ENCODE peak calls at places on chromosomes 3 and 15, in five cellular contexts. One of them, this sample, is unnamed.

GRCh38 chr15:57694264-57694663 is 12.2 kb upstream of the POLR2M start:
- DNase-seq in IMR-90: no peak
- DNase-seq in mesenchymal stem cell: no peak
- DNase-seq in neuronal stem cell: no peak
- DNase-seq in H9: no peak
- DNase-seq in this sample: no peak

GRCh38 chr15:81293728-81294500 is 30.0 kb downstream of the STARD5 start:
- DNase-seq in neuronal stem cell: no peak
- DNase-seq in mesenchymal stem cell: no peak
- DNase-seq in IMR-90: no peak
- DNase-seq in H9: no peak
- DNase-seq in this sample: no peak

GRCh38 chr15:85707519-85708338 is 87.0 kb downstream of the KLHL25 start:
- DNase-seq in H9: no peak
- DNase-seq in IMR-90: peak
- DNase-seq in mesenchymal stem cell: peak
- DNase-seq in neuronal stem cell: no peak
- DNase-seq in this sample: no peak

GRCh38 chr15:47908950-47909670 is 191.8 kb downstream of the SEMA6D start:
- DNase-seq in H9: no peak
- DNase-seq in mesenchymal stem cell: no peak
- DNase-seq in IMR-90: no peak
- DNase-seq in neuronal stem cell: no peak
- DNase-seq in this sample: no peak

GRCh38 chr3:168398371-168399030 is 302.8 kb upstream of the GOLIM4 start:
- DNase-seq in mesenchymal stem cell: peak
- DNase-seq in H9: no peak
- DNase-seq in neuronal stem cell: no peak
- DNase-seq in IMR-90: peak
- DNase-seq in this sample: no peak

GRCh38 chr15:70618929-70619328 is 144.4 kb downstream of the UACA start:
- DNase-seq in neuronal stem cell: no peak
- DNase-seq in mesenchymal stem cell: no peak
- DNase-seq in IMR-90: peak
- DNase-seq in H9: no peak
- DNase-seq in this sample: peak

GRCh38 chr3:55118453-55118852 is 190.6 kb upstream of the LRTM1 start:
- DNase-seq in IMR-90: no peak
- DNase-seq in neuronal stem cell: no peak
- DNase-seq in H9: no peak
- DNase-seq in mesenchymal stem cell: no peak
- DNase-seq in this sample: no peak

GRCh38 chr3:12222765-12223485 is 64.2 kb upstream of the TIMP4 start:
- DNase-seq in mesenchymal stem cell: peak
- DNase-seq in neuronal stem cell: no peak
- DNase-seq in IMR-90: peak
- DNase-seq in H9: no peak
- DNase-seq in this sample: peak

GRCh38 chr3:171055336-171056178 is 29.0 kb upstream of the SLC2A2 start:
- DNase-seq in mesenchymal stem cell: peak
- DNase-seq in IMR-90: peak
- DNase-seq in neuronal stem cell: no peak
- DNase-seq in H9: no peak
- DNase-seq in this sample: no peak

GRCh38 chr3:42247576-42248027 is 18.4 kb downstream of the CCK start:
- DNase-seq in IMR-90: peak
- DNase-seq in H9: peak
- DNase-seq in neuronal stem cell: peak
- DNase-seq in mesenchymal stem cell: peak
- DNase-seq in this sample: peak

GRCh38 chr3:8887435-8888295 is 75.6 kb downstream of the RAD18 start:
- DNase-seq in mesenchymal stem cell: no peak
- DNase-seq in IMR-90: no peak
- DNase-seq in H9: no peak
- DNase-seq in neuronal stem cell: no peak
- DNase-seq in this sample: no peak

GRCh38 chr3:89186446-89186845 is 79.0 kb downstream of the EPHA3 start:
- DNase-seq in mesenchymal stem cell: no peak
- DNase-seq in IMR-90: no peak
- DNase-seq in H9: no peak
- DNase-seq in neuronal stem cell: no peak
- DNase-seq in this sample: no peak

GRCh38 chr15:87118424-87118823 is 1038.8 kb downstream of the AGBL1 start:
- DNase-seq in mesenchymal stem cell: no peak
- DNase-seq in neuronal stem cell: no peak
- DNase-seq in H9: no peak
- DNase-seq in IMR-90: no peak
- DNase-seq in this sample: no peak

GRCh38 chr15:81221449-81221848 is 24.8 kb downstream of the IL16 start:
- DNase-seq in H9: no peak
- DNase-seq in neuronal stem cell: no peak
- DNase-seq in mesenchymal stem cell: no peak
- DNase-seq in IMR-90: no peak
- DNase-seq in this sample: no peak

GRCh38 chr15:69999392-70000085 is 98.2 kb downstream of the TLE3 start:
- DNase-seq in IMR-90: no peak
- DNase-seq in H9: no peak
- DNase-seq in mesenchymal stem cell: no peak
- DNase-seq in neuronal stem cell: no peak
- DNase-seq in this sample: no peak

GRCh38 chr3:17411157-17411877 is 331.1 kb downstream of the TBC1D5 start:
- DNase-seq in H9: no peak
- DNase-seq in mesenchymal stem cell: no peak
- DNase-seq in neuronal stem cell: no peak
- DNase-seq in IMR-90: no peak
- DNase-seq in this sample: no peak

GRCh38 chr15:33138000-33138399 is 56.5 kb downstream of the FMN1 start:
- DNase-seq in mesenchymal stem cell: peak
- DNase-seq in IMR-90: peak
- DNase-seq in neuronal stem cell: no peak
- DNase-seq in H9: no peak
- DNase-seq in this sample: no peak

GRCh38 chr3:21747376-21747775 is 3.6 kb downstream of the ZNF385D start:
- DNase-seq in IMR-90: no peak
- DNase-seq in neuronal stem cell: no peak
- DNase-seq in H9: no peak
- DNase-seq in mesenchymal stem cell: no peak
- DNase-seq in this sample: no peak

GRCh38 chr3:133152056-133152455 is 113.9 kb downstream of the TMEM108 start:
- DNase-seq in IMR-90: no peak
- DNase-seq in H9: no peak
- DNase-seq in neuronal stem cell: no peak
- DNase-seq in mesenchymal stem cell: no peak
- DNase-seq in this sample: peak

GRCh38 chr3:119898478-119899177 is 116.7 kb downstream of the NR1I2 start:
- DNase-seq in IMR-90: peak
- DNase-seq in H9: no peak
- DNase-seq in mesenchymal stem cell: peak
- DNase-seq in neuronal stem cell: no peak
- DNase-seq in this sample: peak

GRCh38 chr3:17190353-17191078 is 305.8 kb downstream of the PLCL2 start:
- DNase-seq in mesenchymal stem cell: no peak
- DNase-seq in H9: no peak
- DNase-seq in IMR-90: no peak
- DNase-seq in neuronal stem cell: no peak
- DNase-seq in this sample: no peak

GRCh38 chr15:74598126-74598842 is 17.4 kb upstream of the CLK3 start:
- DNase-seq in neuronal stem cell: peak
- DNase-seq in H9: peak
- DNase-seq in IMR-90: peak
- DNase-seq in mesenchymal stem cell: no peak
- DNase-seq in this sample: peak

GRCh38 chr3:127738192-127738840 is 65.6 kb downstream of the ABTB1 start:
- DNase-seq in neuronal stem cell: no peak
- DNase-seq in mesenchymal stem cell: peak
- DNase-seq in IMR-90: peak
- DNase-seq in H9: no peak
- DNase-seq in this sample: peak

GRCh38 chr15:71168163-71168832 is 53.0 kb downstream of the THSD4 start:
- DNase-seq in mesenchymal stem cell: no peak
- DNase-seq in neuronal stem cell: no peak
- DNase-seq in H9: no peak
- DNase-seq in IMR-90: no peak
- DNase-seq in this sample: no peak

GRCh38 chr3:66466606-66467270 is 34.1 kb downstream of the LRIG1 start:
- DNase-seq in IMR-90: no peak
- DNase-seq in mesenchymal stem cell: no peak
- DNase-seq in H9: no peak
- DNase-seq in neuronal stem cell: no peak
- DNase-seq in this sample: no peak

GRCh38 chr15:29888651-29889050 is 66.4 kb upstream of the TJP1 start:
- DNase-seq in mesenchymal stem cell: peak
- DNase-seq in IMR-90: peak
- DNase-seq in neuronal stem cell: no peak
- DNase-seq in H9: no peak
- DNase-seq in this sample: no peak

DNA sequence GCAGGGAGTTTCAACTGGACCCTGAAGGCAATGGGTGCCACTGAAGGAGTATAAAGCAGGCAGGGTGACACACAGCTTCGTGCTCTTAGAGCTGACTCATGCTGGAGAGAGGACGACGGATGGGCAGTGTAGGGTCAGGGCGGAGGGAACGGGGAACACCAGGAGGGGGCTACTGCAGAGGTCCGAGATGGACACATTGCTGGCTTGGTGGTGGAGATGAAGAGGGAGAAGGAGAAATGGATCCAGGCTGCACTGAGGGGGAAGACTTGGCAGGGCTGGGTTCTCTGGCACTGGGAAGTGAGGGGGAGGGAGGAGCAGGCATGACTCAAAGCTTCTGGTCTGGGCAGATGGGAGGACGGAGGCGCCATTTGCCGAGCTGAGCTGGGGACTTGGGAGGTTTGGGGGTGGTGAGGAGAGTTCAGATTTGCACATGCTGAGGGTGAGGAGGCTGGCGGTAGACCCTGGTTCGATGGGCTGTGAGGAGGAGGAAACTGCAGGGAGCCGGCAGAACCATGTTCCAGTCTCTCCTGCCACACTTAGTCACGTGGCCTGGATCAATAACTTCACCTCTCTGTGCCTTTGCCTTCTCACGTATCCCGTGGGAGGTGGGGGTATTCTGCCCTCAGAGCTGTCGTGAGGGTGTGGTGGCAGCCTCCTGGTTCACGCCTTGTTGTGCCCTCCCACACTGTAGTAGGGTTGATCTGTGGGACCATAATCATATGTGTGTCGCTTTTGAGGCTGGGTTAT is 4.6 kb upstream of the KCTD6 start:
- DNase-seq in mesenchymal stem cell: peak
- DNase-seq in IMR-90: peak
- DNase-seq in H9: no peak
- DNase-seq in neuronal stem cell: no peak
- DNase-seq in this sample: peak
- H2AK5ac ChIP-seq in mesenchymal stem cell: no peak
- H2AK5ac ChIP-seq in IMR-90: peak
- H2AK5ac ChIP-seq in H9: no peak
- H2AK5ac ChIP-seq in neuronal stem cell: peak
- H2AK5ac ChIP-seq in this sample: no peak

GRCh38 chr15:66833803-66834202 is 131.8 kb downstream of the SMAD6 start:
- DNase-seq in H9: no peak
- DNase-seq in neuronal stem cell: no peak
- DNase-seq in IMR-90: no peak
- DNase-seq in mesenchymal stem cell: no peak
- DNase-seq in this sample: peak
- H2AK5ac ChIP-seq in H9: no peak
- H2AK5ac ChIP-seq in neuronal stem cell: no peak
- H2AK5ac ChIP-seq in IMR-90: no peak
- H2AK5ac ChIP-seq in mesenchymal stem cell: no peak
- H2AK5ac ChIP-seq in this sample: peak

DNA sequence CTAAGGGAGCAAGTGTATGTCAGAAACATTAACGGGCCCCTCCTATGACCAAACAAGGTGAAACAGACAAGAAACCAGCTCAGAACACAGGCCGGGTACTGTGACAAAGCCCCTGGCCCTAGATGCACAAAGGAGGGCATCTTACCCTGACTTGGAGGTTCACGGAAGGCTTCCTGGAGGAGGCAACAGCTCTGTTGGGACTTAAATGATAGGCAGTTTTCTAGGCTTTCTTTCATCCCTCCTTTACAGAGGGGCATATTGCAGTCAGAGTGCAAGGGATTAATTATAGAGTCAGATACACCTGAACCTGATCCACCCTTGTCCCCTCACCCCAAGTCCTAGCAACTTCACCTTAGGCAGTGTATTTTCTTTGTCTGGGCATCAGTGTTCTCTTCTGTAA is 8.4 kb downstream of the EPHB3 start:
- DNase-seq in neuronal stem cell: no peak
- DNase-seq in mesenchymal stem cell: no peak
- DNase-seq in IMR-90: no peak
- DNase-seq in H9: no peak
- DNase-seq in this sample: no peak
- H2AK5ac ChIP-seq in neuronal stem cell: peak
- H2AK5ac ChIP-seq in mesenchymal stem cell: no peak
- H2AK5ac ChIP-seq in IMR-90: peak
- H2AK5ac ChIP-seq in H9: no peak
- H2AK5ac ChIP-seq in this sample: peak

GRCh38 chr3:134312072-134312872 is 61.6 kb upstream of the RYK start:
- DNase-seq in IMR-90: no peak
- DNase-seq in H9: peak
- DNase-seq in mesenchymal stem cell: no peak
- DNase-seq in neuronal stem cell: no peak
- DNase-seq in this sample: peak
- H2AK5ac ChIP-seq in IMR-90: peak
- H2AK5ac ChIP-seq in H9: no peak
- H2AK5ac ChIP-seq in mesenchymal stem cell: peak
- H2AK5ac ChIP-seq in neuronal stem cell: peak
- H2AK5ac ChIP-seq in this sample: peak

DNA sequence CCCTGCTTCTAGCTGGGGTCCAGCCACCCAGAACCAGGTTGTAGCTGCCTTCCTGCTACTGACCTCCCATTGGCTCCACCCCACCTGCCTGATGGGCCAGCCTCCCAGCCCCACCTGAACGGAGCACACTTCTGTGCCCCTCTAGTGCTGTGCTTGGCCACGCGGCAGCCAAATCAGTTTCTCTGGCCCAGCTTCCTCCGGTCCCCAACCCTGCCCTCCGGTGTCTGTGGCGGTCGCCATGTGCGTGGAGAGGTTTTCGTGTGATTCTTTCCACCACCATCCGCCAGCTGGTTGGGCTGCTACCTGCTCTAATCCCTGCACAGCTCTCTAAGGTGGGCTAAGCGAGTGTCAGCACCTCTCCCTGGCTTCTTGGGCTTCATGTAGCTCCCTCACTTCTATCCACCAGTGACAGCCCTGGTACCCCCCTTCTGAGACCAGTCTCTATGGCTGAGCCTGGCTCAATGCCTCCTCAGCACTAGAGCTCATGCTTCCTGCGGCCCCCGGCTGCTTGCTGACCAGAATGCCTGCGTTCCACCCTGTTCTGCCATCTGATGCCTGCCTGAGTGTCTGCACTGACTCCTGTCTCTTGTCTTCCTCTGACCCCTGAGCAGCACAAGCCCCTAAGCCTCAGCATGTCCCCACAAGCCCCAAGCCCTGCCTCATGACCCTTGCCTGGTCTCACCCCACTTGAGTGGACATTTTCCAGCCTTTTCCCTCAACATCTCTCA is 23.2 kb upstream of the MAGEF1 start:
- DNase-seq in neuronal stem cell: no peak
- DNase-seq in mesenchymal stem cell: no peak
- DNase-seq in IMR-90: no peak
- DNase-seq in H9: no peak
- DNase-seq in this sample: no peak
- H2AK5ac ChIP-seq in neuronal stem cell: no peak
- H2AK5ac ChIP-seq in mesenchymal stem cell: no peak
- H2AK5ac ChIP-seq in IMR-90: no peak
- H2AK5ac ChIP-seq in H9: no peak
- H2AK5ac ChIP-seq in this sample: peak